ENCODE peak calls at places on chromosome 2, in six cellular contexts. C, V, J, A, Q and S are unnamed samples.

GRCh38 chr2:238285653-238286082 is 2.7 kb downstream of the PER2 start:
- DNase-seq in C (peak; percentile 85), V (no peak), J (no peak), A (peak; percentile 96), Q (peak; percentile 86), S (no peak)

GRCh38 chr2:153532160-153532559 is 53.6 kb upstream of the RPRM start:
- DNase-seq in C (no peak), V (no peak), J (no peak), A (no peak), Q (no peak), S (no peak)

GRCh38 chr2:208134928-208135586 is 5.4 kb upstream of the CRYGC start:
- DNase-seq in C (no peak), V (no peak), J (no peak), A (no peak), Q (no peak), S (no peak)

GRCh38 chr2:26840937-26841610 is 6.9 kb upstream of the DPYSL5 start:
- DNase-seq in C (no peak), V (no peak), J (no peak), A (no peak), Q (no peak), S (no peak)

GRCh38 chr2:203867561-203868200 is at the start of gene CTLA4:
- DNase-seq in C (no peak), V (peak; percentile 76), J (no peak), A (no peak), Q (no peak), S (no peak)

GRCh38 chr2:237090906-237091305 is 5.2 kb downstream of the COPS8 start:
- DNase-seq in C (no peak), V (no peak), J (no peak), A (peak; percentile 18), Q (no peak), S (no peak)

GRCh38 chr2:144460981-144461766 is 58.7 kb downstream of the ZEB2 start:
- DNase-seq in C (peak; percentile 44), V (no peak), J (no peak), A (peak; percentile 77), Q (peak; percentile 79), S (no peak)

GRCh38 chr2:46988733-46989481 is 73.3 kb upstream of the MCFD2 start:
- DNase-seq in C (no peak), V (no peak), J (no peak), A (no peak), Q (no peak), S (no peak)

GRCh38 chr2:47724221-47724981 is 58.5 kb upstream of the MSH6 start:
- DNase-seq in C (no peak), V (no peak), J (peak; percentile 11), A (no peak), Q (no peak), S (no peak)

GRCh38 chr2:38515155-38516074 is 87.3 kb downstream of the HNRNPLL start:
- DNase-seq in C (no peak), V (no peak), J (peak; percentile 14), A (no peak), Q (peak; percentile 51), S (no peak)

GRCh38 chr2:71617266-71617665 is 163.9 kb downstream of the DYSF start:
- DNase-seq in C (no peak), V (no peak), J (no peak), A (no peak), Q (peak; percentile 2), S (no peak)

GRCh38 chr2:219350215-219350937 is 17.8 kb upstream of the RESP18 start:
- DNase-seq in C (no peak), V (no peak), J (no peak), A (peak; percentile 5), Q (no peak), S (no peak)

GRCh38 chr2:48369971-48370370 is 160.0 kb upstream of the STON1 start:
- DNase-seq in C (no peak), V (no peak), J (no peak), A (no peak), Q (no peak), S (no peak)

GRCh38 chr2:240235149-240235803 is 94.8 kb upstream of the OTOS start:
- DNase-seq in C (no peak), V (no peak), J (no peak), A (no peak), Q (peak; percentile 4), S (no peak)

GRCh38 chr2:239143858-239144712 is 256.7 kb downstream of the HDAC4 start:
- DNase-seq in C (peak; percentile 21), V (peak; percentile 40), J (peak; percentile 14), A (peak; percentile 46), Q (no peak), S (no peak)

GRCh38 chr2:157046396-157046795 is 211.1 kb upstream of the GALNT5 start:
- DNase-seq in C (no peak), V (no peak), J (no peak), A (no peak), Q (no peak), S (no peak)

GRCh38 chr2:39542523-39542922 is 105.4 kb upstream of the MAP4K3 start:
- DNase-seq in C (no peak), V (no peak), J (no peak), A (no peak), Q (no peak), S (no peak)

GRCh38 chr2:176084629-176085119 is 912 bp upstream of the EVX2 start:
- DNase-seq in C (no peak), V (no peak), J (no peak), A (no peak), Q (no peak), S (no peak)

GRCh38 chr2:45554073-45554742 is 56.9 kb downstream of the SRBD1 start:
- DNase-seq in C (no peak), V (no peak), J (peak; percentile 25), A (peak; percentile 54), Q (no peak), S (no peak)

GRCh38 chr2:218257390-218257981 is 3.3 kb upstream of the GPBAR1 start:
- DNase-seq in C (no peak), V (peak; percentile 61), J (no peak), A (no peak), Q (no peak), S (peak; percentile 47)

GRCh38 chr2:187580462-187581124 is 26.4 kb upstream of the TFPI start:
- DNase-seq in C (peak; percentile 55), V (no peak), J (no peak), A (peak; percentile 87), Q (no peak), S (no peak)

GRCh38 chr2:144643537-144644336 is 123.8 kb upstream of the ZEB2 start:
- DNase-seq in C (no peak), V (no peak), J (peak; percentile 26), A (peak; percentile 51), Q (no peak), S (no peak)

GRCh38 chr2:54430649-54431048 is 25.5 kb upstream of the SPTBN1 start:
- DNase-seq in C (no peak), V (no peak), J (no peak), A (no peak), Q (no peak), S (no peak)

GRCh38 chr2:125746321-125746983 is 909.5 kb upstream of the GYPC start:
- DNase-seq in C (no peak), V (no peak), J (no peak), A (no peak), Q (no peak), S (no peak)

GRCh38 chr2:227855440-227855839 is 16.0 kb upstream of the DAW1 start:
- DNase-seq in C (no peak), V (no peak), J (no peak), A (no peak), Q (no peak), S (no peak)

DNA sequence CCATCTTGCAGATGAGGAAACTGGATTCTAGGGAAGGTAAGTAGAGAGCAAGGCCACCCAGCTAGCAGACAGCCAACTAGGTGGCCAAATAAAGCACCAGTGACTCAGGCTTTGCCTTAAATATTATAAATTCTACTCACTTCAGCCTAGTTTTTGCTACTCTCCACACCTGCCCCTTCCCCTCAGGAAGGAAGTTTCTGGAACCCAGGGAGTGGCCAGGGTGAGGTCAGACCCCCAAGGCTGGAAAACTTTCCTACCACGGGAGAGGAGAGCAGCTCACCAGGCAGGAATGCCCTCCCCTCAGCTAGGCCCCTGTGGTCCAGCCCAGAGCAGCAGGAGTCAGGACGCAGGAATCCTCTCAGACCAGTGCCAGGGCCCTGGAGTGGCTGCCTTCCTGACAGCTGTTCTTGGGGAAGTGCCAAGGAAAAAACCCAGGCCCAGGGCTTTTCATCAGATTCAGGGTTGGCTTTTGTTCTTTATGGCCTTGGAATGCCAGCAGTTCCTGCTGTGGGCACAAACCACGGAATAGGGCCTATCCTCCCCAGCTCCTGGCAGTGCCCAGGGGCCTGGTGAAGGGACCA is 5.1 kb upstream of the PAX8 start:
- DNase-seq in C (peak; percentile 82), V (no peak), J (peak; percentile 97), A (peak; percentile 96), Q (peak; percentile 44), S (no peak)
- H3K4me3 ChIP-seq in C (no peak overlapping the region), V (no peak overlapping the region), J (no peak overlapping the region), A (no peak overlapping the region), Q (no peak overlapping the region), S (no peak overlapping the region)

DNA sequence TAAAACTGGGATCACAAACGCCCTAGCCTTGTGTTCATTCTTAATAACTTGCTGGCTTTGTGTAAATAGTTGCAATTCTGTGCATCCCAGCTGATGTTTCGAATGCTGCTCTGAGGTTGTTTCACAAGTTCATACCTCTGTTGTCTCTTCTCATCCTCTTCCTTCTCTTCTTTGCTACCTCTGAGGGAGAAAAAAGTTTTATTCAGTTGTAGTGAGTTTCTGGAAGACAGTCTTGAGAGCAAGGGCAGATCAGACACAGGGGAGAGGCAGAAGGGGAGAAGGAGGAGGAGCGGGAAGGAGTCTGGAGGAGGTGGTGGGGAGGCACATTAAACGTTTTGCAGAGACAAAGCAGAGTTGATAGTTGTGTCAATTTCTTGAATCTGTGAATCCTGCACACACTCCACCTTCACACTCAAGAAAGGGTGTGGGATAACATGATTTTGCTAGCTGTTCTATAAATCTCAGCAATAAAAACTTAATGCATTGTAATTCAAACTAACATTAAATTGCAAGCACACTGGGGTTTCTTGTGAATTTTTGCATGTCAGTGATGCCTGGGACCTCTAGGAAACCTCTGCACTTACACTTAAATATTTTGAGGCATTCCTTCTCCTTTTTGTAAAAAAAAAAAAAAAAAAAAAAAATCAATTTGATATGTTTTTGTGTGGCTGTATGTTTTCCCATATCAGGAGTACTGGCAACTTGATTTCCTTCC is 6.9 kb downstream of the MEIS1 start:
- DNase-seq in C (no peak), V (no peak), J (no peak), A (peak; percentile 68), Q (no peak), S (no peak)
- H3K4me3 ChIP-seq in C (peak overlapping the region; percentile 91), V (no peak overlapping the region), J (no peak overlapping the region), A (peak overlapping the region; percentile 62), Q (peak overlapping the region; percentile 12), S (no peak overlapping the region)

DNA sequence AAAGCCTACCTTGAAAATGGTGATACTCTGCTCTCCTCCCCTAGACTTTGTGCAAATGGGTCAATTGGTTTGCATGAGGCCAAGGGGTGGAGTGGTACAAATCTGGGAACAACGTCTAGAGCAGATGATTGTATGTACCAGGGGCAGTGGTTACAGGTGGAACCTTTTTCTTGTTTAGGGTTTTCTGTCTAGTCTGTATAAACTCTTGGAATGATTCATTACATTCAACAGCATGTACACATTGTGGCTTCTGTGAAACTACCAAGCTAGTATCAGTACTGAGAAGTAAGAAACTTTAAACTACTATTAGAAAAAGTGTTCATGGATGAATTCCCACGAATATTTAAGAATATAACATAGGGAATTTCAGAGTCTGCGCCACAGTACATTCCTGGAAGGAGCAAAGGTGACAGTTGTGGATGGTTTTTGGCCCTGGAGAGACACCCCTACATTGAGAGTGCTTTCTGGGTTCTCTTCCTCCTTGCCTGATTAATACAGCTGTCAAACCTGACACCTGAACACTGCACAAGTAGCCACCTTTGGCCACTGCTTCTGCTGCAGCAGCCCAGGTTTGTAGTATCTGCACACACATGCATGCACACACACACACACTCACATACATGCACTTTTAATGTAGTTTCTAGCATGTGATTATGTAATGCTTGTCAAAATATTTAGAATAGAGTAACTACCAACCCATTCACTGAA is 30.0 kb downstream of the CFAP221 start:
- DNase-seq in C (no peak), V (no peak), J (no peak), A (no peak), Q (no peak), S (no peak)
- H3K4me3 ChIP-seq in C (no peak overlapping the region), V (no peak overlapping the region), J (no peak overlapping the region), A (no peak overlapping the region), Q (no peak overlapping the region), S (no peak overlapping the region)

GRCh38 chr2:161097157-161097556 is 63.1 kb upstream of the TANK start:
- DNase-seq in C (no peak), V (no peak), J (no peak), A (no peak), Q (no peak), S (no peak)
- H3K4me3 ChIP-seq in C (no peak overlapping the region), V (no peak overlapping the region), J (no peak overlapping the region), A (no peak overlapping the region), Q (no peak overlapping the region), S (no peak overlapping the region)